ENCODE peak calls at places on chromosome 20, in nine cellular contexts. O is T-helper 9 cell; A is cardiac muscle cell; X is AG08395; Z is stimulated activated CD8-positive, alpha-beta memory T cell treated with anti-CD3 and anti-CD28 coated beads, Interleukin-4, amount 100 ng/mL, for 4 hours; F is stimulated activated CD4-positive, alpha-beta T cell treated with anti-CD3 and anti-CD28 coated beads, Interleukin-2, amount 100 ng/mL, for 24 hours; R is iPS-NIHi11; I is lung microvascular endothelial cell; E is activated CD4-positive, alpha-beta T cell treated with anti-CD3 and anti-CD28 coated beads, Interleukin-2, amount 50 U/mL, for 4 hours. D is an unnamed sample.
A peak's percentile ranks its signal among the peaks of the same experiment; 100 is the strongest.

GRCh38 chr20:63383556-63383955 is 22.4 kb upstream of the CHRNA4 start:
- DNase-seq in O (no peak), A (no peak), X (no peak), Z (no peak), F (no peak), R (no peak), I (no peak), E (no peak), D (no peak)

GRCh38 chr20:38651562-38651961 is 50.0 kb downstream of the ARHGAP40 start:
- DNase-seq in O (no peak), A (no peak), X (no peak), Z (no peak), F (no peak), R (no peak), I (no peak), E (no peak), D (no peak)

GRCh38 chr20:47418061-47418616 is 61.6 kb upstream of the ZMYND8 start:
- DNase-seq in O (no peak), A (no peak), X (no peak), Z (no peak), F (no peak), R (no peak), I (no peak), E (no peak), D (no peak)

GRCh38 chr20:45341579-45341938 is 6.7 kb downstream of the SDC4 start:
- DNase-seq in O (no peak), A (no peak), X (no peak), Z (no peak), F (no peak), R (peak; percentile 50), I (no peak), E (no peak), D (no peak)

GRCh38 chr20:4820833-4821518 is 99.3 kb downstream of the PRND start:
- DNase-seq in O (no peak), A (peak; percentile 76), X (peak; percentile 89), Z (no peak), F (no peak), R (no peak), I (no peak), E (no peak), D (peak; percentile 96)

GRCh38 chr20:7775072-7775471 is 165.2 kb downstream of the HAO1 start:
- DNase-seq in O (no peak), A (no peak), X (peak; percentile 43), Z (no peak), F (no peak), R (no peak), I (no peak), E (no peak), D (peak; percentile 89)

GRCh38 chr20:37319120-37319717 is 26.7 kb upstream of the SRC start:
- DNase-seq in O (no peak), A (no peak), X (peak; percentile 47), Z (no peak), F (no peak), R (peak; percentile 63), I (no peak), E (no peak), D (peak; percentile 77)

GRCh38 chr20:62860391-62860923 is 1.2 kb downstream of the TCFL5 start:
- DNase-seq in O (no peak), A (peak; percentile 46), X (peak; percentile 26), Z (no peak), F (no peak), R (no peak), I (peak; percentile 84), E (no peak), D (peak; percentile 73)

GRCh38 chr20:47789081-47789998 is 4.1 kb upstream of the SULF2 start:
- DNase-seq in O (no peak), A (peak; percentile 83), X (no peak), Z (no peak), F (no peak), R (no peak), I (no peak), E (no peak), D (peak; percentile 66)

GRCh38 chr20:20233041-20233514 is 134.8 kb upstream of the INSM1 start:
- DNase-seq in O (no peak), A (peak; percentile 37), X (no peak), Z (no peak), F (no peak), R (no peak), I (peak; percentile 20), E (no peak), D (no peak)

GRCh38 chr20:52425253-52425652 is 233.7 kb upstream of the ZFP64 start:
- DNase-seq in O (no peak), A (peak; percentile 50), X (peak; percentile 31), Z (no peak), F (no peak), R (no peak), I (no peak), E (no peak), D (peak; percentile 19)

GRCh38 chr20:44422083-44422482 is 53.6 kb upstream of the TTPAL start:
- DNase-seq in O (no peak), A (no peak), X (peak; percentile 31), Z (no peak), F (no peak), R (no peak), I (no peak), E (no peak), D (peak; percentile 87)

GRCh38 chr20:24364464-24364863 is 105.0 kb upstream of the SYNDIG1 start:
- DNase-seq in O (no peak), A (no peak), X (no peak), Z (no peak), F (no peak), R (no peak), I (no peak), E (no peak), D (no peak)

GRCh38 chr20:3887870-3888614 is 1.1 kb upstream of the PANK2 start:
- DNase-seq in O (no peak), A (no peak), X (peak; percentile 59), Z (no peak), F (no peak), R (no peak), I (peak; percentile 48), E (no peak), D (peak; percentile 93)